ENCODE peak calls at places on chromosome 13, in four cellular contexts. C is mesendoderm, U is H1, X is IMR-90. H is an unnamed sample.

GRCh38 chr13:75635621-75636338 is at the start of gene LMO7:
- DNase-seq in C (peak), U (peak), X (peak), H (peak)

GRCh38 chr13:51620165-51620983 is 36.1 kb downstream of the WDFY2 start:
- DNase-seq in C (no peak), U (no peak), X (no peak), H (no peak)

GRCh38 chr13:47126432-47126831 is 229.6 kb upstream of the HTR2A start:
- DNase-seq in C (peak), U (no peak), X (no peak), H (no peak)

GRCh38 chr13:34465423-34465922 is 476.6 kb upstream of the NBEA start:
- DNase-seq in C (peak), U (no peak), X (no peak), H (no peak)

GRCh38 chr13:114049026-114049425 is 75.2 kb upstream of the C13orf46 start:
- DNase-seq in C (no peak), U (no peak), X (no peak), H (no peak)

GRCh38 chr13:48233097-48233885 is at the start of gene ITM2B:
- DNase-seq in C (peak), U (peak), X (peak), H (peak)

GRCh38 chr13:54573186-54573585 is 1544.6 kb downstream of the OLFM4 start:
- DNase-seq in C (no peak), U (no peak), X (no peak), H (peak)

GRCh38 chr13:41909524-41909923 is 51.4 kb downstream of the VWA8 start:
- DNase-seq in C (no peak), U (no peak), X (no peak), H (no peak)

GRCh38 chr13:70339738-70340137 is 231.5 kb upstream of the KLHL1 start:
- DNase-seq in C (peak), U (peak), X (no peak), H (peak)

GRCh38 chr13:30584332-30584731 is 33.4 kb upstream of the USPL1 start:
- DNase-seq in C (no peak), U (no peak), X (no peak), H (no peak)

GRCh38 chr13:75445717-75446529 is 36.0 kb downstream of the TBC1D4 start:
- DNase-seq in C (no peak), U (no peak), X (peak), H (no peak)

GRCh38 chr13:76991432-76991795 is 467 bp upstream of the CLN5 start:
- DNase-seq in C (no peak), U (no peak), X (no peak), H (no peak)

GRCh38 chr13:113049521-113049941 is 56.1 kb upstream of the F7 start:
- DNase-seq in C (no peak), U (no peak), X (no peak), H (no peak)

GRCh38 chr13:90447735-90448103 is 899.8 kb upstream of the MIR17HG start:
- DNase-seq in C (peak), U (no peak), X (peak), H (no peak)

GRCh38 chr13:87123987-87124784 is 547.0 kb upstream of the SLITRK5 start:
- DNase-seq in C (peak), U (no peak), X (peak), H (peak)

GRCh38 chr13:51444922-51445321 is 7.9 kb downstream of the INTS6 start:
- DNase-seq in C (peak), U (no peak), X (peak), H (no peak)

GRCh38 chr13:20713014-20713376 is 9.5 kb downstream of the IL17D start:
- DNase-seq in C (no peak), U (no peak), X (no peak), H (no peak)

GRCh38 chr13:93690139-93690538 is 463.5 kb downstream of the GPC6 start:
- DNase-seq in C (peak), U (no peak), X (peak), H (no peak)

GRCh38 chr13:107767119-107767518 is 448.2 kb downstream of the LIG4 start:
- DNase-seq in C (peak), U (no peak), X (no peak), H (no peak)

GRCh38 chr13:73417012-73417615 is 358.3 kb downstream of the KLF5 start:
- DNase-seq in C (peak), U (no peak), X (no peak), H (no peak)

GRCh38 chr13:112711528-112712265 is 21.9 kb downstream of the ATP11A start:
- DNase-seq in C (peak), U (peak), X (peak), H (peak)

GRCh38 chr13:90453342-90453741 is 894.1 kb upstream of the MIR17HG start:
- DNase-seq in C (no peak), U (no peak), X (no peak), H (no peak)

GRCh38 chr13:67120872-67121531 is 109.1 kb downstream of the PCDH9 start:
- DNase-seq in C (no peak), U (no peak), X (peak), H (no peak)

GRCh38 chr13:33328691-33329090 is 43.1 kb upstream of the STARD13 start:
- DNase-seq in C (peak), U (no peak), X (no peak), H (no peak)

GRCh38 chr13:28493740-28494536 is 990 bp downstream of the FLT1 start:
- DNase-seq in C (peak), U (peak), X (no peak), H (no peak)

GRCh38 chr13:80237646-80238045 is 103.3 kb downstream of the SPRY2 start:
- DNase-seq in C (no peak), U (no peak), X (peak), H (no peak)

GRCh38 chr13:80239116-80239515 is 101.8 kb downstream of the SPRY2 start:
- DNase-seq in C (no peak), U (no peak), X (no peak), H (no peak)

GRCh38 chr13:80239571-80240255 is 101.2 kb downstream of the SPRY2 start:
- DNase-seq in C (no peak), U (no peak), X (peak), H (no peak)

GRCh38 chr13:80235131-80235530 is 105.8 kb downstream of the SPRY2 start:
- DNase-seq in C (no peak), U (no peak), X (no peak), H (no peak)

GRCh38 chr13:80235559-80236296 is 105.2 kb downstream of the SPRY2 start:
- DNase-seq in C (no peak), U (no peak), X (no peak), H (no peak)
- H3K56ac ChIP-seq in C (no peak), U (no peak), X (no peak), H (no peak)

GRCh38 chr13:99132295-99132835 is 68.3 kb upstream of the UBAC2 start:
- DNase-seq in C (no peak), U (no peak), X (no peak), H (no peak)

GRCh38 chr13:99129050-99129449 is 71.6 kb upstream of the UBAC2 start:
- DNase-seq in C (no peak), U (no peak), X (no peak), H (no peak)

GRCh38 chr13:99133230-99133629 is 67.4 kb upstream of the UBAC2 start:
- DNase-seq in C (no peak), U (no peak), X (no peak), H (no peak)

GRCh38 chr13:99129951-99130350 is 70.7 kb upstream of the UBAC2 start:
- DNase-seq in C (no peak), U (no peak), X (no peak), H (no peak)

DNA sequence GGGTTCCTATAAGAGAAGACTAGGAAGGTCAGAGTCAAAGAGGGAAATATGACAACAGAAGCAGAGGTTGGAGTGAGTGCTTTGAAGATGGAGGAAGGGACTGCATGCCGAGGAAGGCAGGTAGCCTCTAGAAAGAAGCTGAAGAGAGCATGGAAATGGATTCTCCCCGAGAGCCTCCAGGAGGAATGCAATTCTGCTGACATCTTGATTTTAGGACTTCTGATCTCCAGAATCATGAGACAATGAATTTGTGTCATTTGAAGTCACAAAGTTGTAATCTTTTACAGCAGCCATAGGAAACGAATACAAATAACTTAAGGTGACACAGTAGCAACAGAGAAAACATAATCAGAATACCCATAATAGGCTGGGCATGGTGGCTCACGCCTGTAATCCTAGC is 69.2 kb upstream of the UBAC2 start:
- DNase-seq in C (no peak), U (no peak), X (no peak), H (no peak)
- H3K56ac ChIP-seq in C (no peak), U (no peak), X (no peak), H (no peak)

GRCh38 chr13:61810065-61810464 is 394.4 kb upstream of the PCDH20 start:
- DNase-seq in C (no peak), U (no peak), X (no peak), H (no peak)
- H3K56ac ChIP-seq in C (no peak), U (no peak), X (no peak), H (no peak)

DNA sequence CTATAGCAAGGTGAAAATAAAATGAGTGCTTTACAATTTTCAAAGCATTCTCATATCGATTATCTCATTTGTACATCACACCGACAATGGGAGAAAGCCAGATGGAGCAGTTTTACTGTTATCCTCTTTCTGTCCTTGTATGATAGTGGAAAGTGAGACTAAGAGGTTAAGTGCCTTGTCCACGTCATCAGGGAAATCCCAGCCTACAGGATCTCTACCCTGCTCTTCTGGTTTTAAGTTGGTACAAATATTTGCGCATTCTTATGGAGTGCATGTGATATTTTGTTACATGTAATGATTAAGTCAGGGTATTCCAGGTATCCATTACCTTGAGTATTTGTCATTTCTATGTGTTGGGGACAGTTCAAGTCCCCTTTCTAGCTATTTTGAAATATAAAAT is 12.4 kb upstream of the ENOX1 start:
- DNase-seq in C (no peak), U (no peak), X (peak), H (no peak)
- H3K56ac ChIP-seq in C (no peak), U (no peak), X (no peak), H (no peak)

GRCh38 chr13:23321534-23322241 is 111.8 kb downstream of the SACS start:
- DNase-seq in C (no peak), U (no peak), X (peak), H (no peak)
- H3K56ac ChIP-seq in C (no peak), U (no peak), X (peak), H (no peak)

GRCh38 chr13:110506396-110506795 is 55.1 kb downstream of the RAB20 start:
- DNase-seq in C (no peak), U (no peak), X (no peak), H (no peak)

GRCh38 chr13:110507678-110508381 is 53.7 kb downstream of the RAB20 start:
- DNase-seq in C (no peak), U (no peak), X (no peak), H (no peak)

GRCh38 chr13:110506859-110507566 is 54.5 kb downstream of the RAB20 start:
- DNase-seq in C (no peak), U (no peak), X (peak), H (no peak)

GRCh38 chr13:110503979-110504499 is 57.5 kb downstream of the RAB20 start:
- DNase-seq in C (no peak), U (no peak), X (no peak), H (no peak)

GRCh38 chr13:110505594-110505993 is 55.9 kb downstream of the RAB20 start:
- DNase-seq in C (no peak), U (no peak), X (no peak), H (no peak)
- H3K56ac ChIP-seq in C (no peak), U (no peak), X (no peak), H (no peak)

GRCh38 chr13:55606045-55606665 is 1534.6 kb upstream of the PRR20A start:
- DNase-seq in C (no peak), U (no peak), X (no peak), H (no peak)
- H3K56ac ChIP-seq in C (no peak), U (no peak), X (no peak), H (no peak)